ENCODE peak calls at places on chromosomes 6 and 20, in eight cellular contexts. U, Y, T, P, E, S, N and Z are unnamed samples.

GRCh38 chr6:93419304-93420162 is at the start of gene EPHA7:
- DNase-seq in Y (peak), N (peak), E (peak), U (peak), S (peak), P (peak), T (peak), Z (peak)

GRCh38 chr20:57653910-57654309 is 33.7 kb upstream of the ZBP1 start:
- DNase-seq in S (no peak), P (no peak), N (no peak), E (no peak), U (no peak), Y (no peak), T (no peak), Z (no peak)

GRCh38 chr6:99252421-99252820 is 97.1 kb downstream of the FAXC start:
- DNase-seq in N (no peak), T (no peak), P (no peak), E (no peak), Y (no peak), S (no peak), U (no peak), Z (no peak)

GRCh38 chr6:161273752-161274487 is at the start of gene AGPAT4:
- DNase-seq in Y (peak), P (peak), S (peak), E (peak), N (peak), U (no peak), T (peak), Z (peak)

GRCh38 chr6:6696867-6697531 is 108.5 kb downstream of the LY86 start:
- DNase-seq in N (no peak), S (peak), T (peak), P (peak), Y (no peak), U (no peak), E (peak), Z (no peak)

GRCh38 chr20:51411867-51412266 is 130.7 kb downstream of the NFATC2 start:
- DNase-seq in P (no peak), N (no peak), S (no peak), Y (no peak), E (peak), U (no peak), T (no peak), Z (no peak)

GRCh38 chr20:32067234-32067821 is 15.3 kb downstream of the HCK start:
- DNase-seq in Y (no peak), S (no peak), T (no peak), N (no peak), P (no peak), U (no peak), E (no peak), Z (no peak)

GRCh38 chr20:23412026-23412425 is 9.3 kb downstream of the NAPB start:
- DNase-seq in T (no peak), S (no peak), N (no peak), P (no peak), U (no peak), E (no peak), Y (no peak), Z (no peak)

GRCh38 chr6:41289815-41290214 is 3.3 kb upstream of the TREM1 start:
- DNase-seq in N (no peak), U (no peak), Y (no peak), E (no peak), S (no peak), P (peak), T (no peak), Z (no peak)

GRCh38 chr6:27541212-27541931 is 68.5 kb upstream of the ZNF184 start:
- DNase-seq in Y (no peak), E (no peak), P (no peak), N (no peak), U (no peak), T (peak), S (no peak), Z (no peak)